ENCODE peak calls at places on chromosomes 5 and 9, in six cellular contexts. L, H, C, R, N and D are unnamed samples.

GRCh38 chr9:94656190-94656589 is 16.9 kb upstream of the FBP1 start:
- DNase-seq in H (no peak), L (no peak), R (no peak), C (no peak), N (peak), D (no peak)

GRCh38 chr9:137969008-137969407 is 91.4 kb downstream of the CACNA1B start:
- DNase-seq in H (no peak), L (no peak), N (no peak), C (no peak), R (no peak), D (no peak)

GRCh38 chr9:114304416-114305188 is 18.3 kb upstream of the ORM1 start:
- DNase-seq in R (no peak), N (no peak), C (no peak), L (no peak), H (peak), D (no peak)

GRCh38 chr5:142881727-142882126 is 111.5 kb downstream of the ARHGAP26 start:
- DNase-seq in C (no peak), N (no peak), H (peak), R (no peak), L (no peak), D (no peak)

GRCh38 chr5:54120473-54120872 is 189.9 kb downstream of the ARL15 start:
- DNase-seq in C (no peak), H (no peak), R (no peak), L (peak), N (peak), D (no peak)

GRCh38 chr5:41924872-41925554 is at the start of gene FBXO4:
- DNase-seq in R (peak), N (peak), C (peak), L (peak), H (peak), D (peak)

GRCh38 chr9:108150736-108151135 is 661.2 kb upstream of the KLF4 start:
- DNase-seq in N (no peak), C (peak), H (no peak), L (peak), R (no peak), D (no peak)

GRCh38 chr9:128689293-128689770 is 310 bp downstream of the SET start:
- DNase-seq in R (no peak), H (no peak), C (no peak), L (no peak), N (peak), D (no peak)

GRCh38 chr5:73233053-73233460 is 60.1 kb downstream of the TMEM174 start:
- DNase-seq in L (no peak), N (no peak), R (no peak), H (no peak), C (no peak), D (no peak)

GRCh38 chr5:87413116-87413645 is 451 bp upstream of the CCNH start:
- DNase-seq in C (no peak), R (no peak), L (peak), H (no peak), N (no peak), D (no peak)

GRCh38 chr5:157648275-157648990 is 3.8 kb downstream of the SOX30 start:
- DNase-seq in R (no peak), N (no peak), H (no peak), C (no peak), L (no peak), D (peak)

GRCh38 chr5:36644727-36645126 is 38.3 kb downstream of the SLC1A3 start:
- DNase-seq in R (no peak), H (no peak), L (no peak), N (no peak), C (no peak), D (no peak)

GRCh38 chr5:137199966-137200365 is 299.2 kb downstream of the SPOCK1 start:
- DNase-seq in H (no peak), R (no peak), N (peak), L (peak), C (no peak), D (no peak)